ENCODE peak calls at places on chromosomes 6 and 20, in five cellular contexts. F is adrenal gland, P is fibroblast of lung, B is cardiac muscle cell, G is tibial nerve. M is an unnamed sample. For H3K4me1 and H3K27me3, the result is how much of the 10 kb centered on the place peaks cover.

GRCh38 chr6:158642805-158643489 is 1.6 kb downstream of the DYNLT1 start:
- DNase-seq in G (no peak), P (no peak), F (no peak), B (no peak), M (no peak)

GRCh38 chr6:17585766-17586502 is 14.2 kb upstream of the FAM8A1 start:
- DNase-seq in P (no peak), B (no peak), F (no peak), G (no peak), M (no peak)

GRCh38 chr6:46025573-46025972 is 9.9 kb upstream of the CLIC5 start:
- DNase-seq in P (no peak), F (no peak), G (no peak), B (no peak), M (no peak)

GRCh38 chr6:7671076-7671475 is 54.8 kb upstream of the BMP6 start:
- DNase-seq in P (peak), G (no peak), F (no peak), B (no peak), M (no peak)

GRCh38 chr6:99933129-99933528 is 60.9 kb downstream of the MCHR2 start:
- DNase-seq in F (no peak), B (no peak), G (no peak), P (peak), M (no peak)

GRCh38 chr6:30556714-30556963 is 350 bp upstream of the GNL1 start:
- DNase-seq in B (peak), G (peak), F (peak), P (no peak), M (peak)

GRCh38 chr6:72580281-72580940 is 41.5 kb upstream of the KCNQ5 start:
- DNase-seq in P (peak), B (peak), F (no peak), G (no peak), M (no peak)

GRCh38 chr6:61751986-61752385 is 534.0 kb downstream of the KHDRBS2 start:
- DNase-seq in B (no peak), P (no peak), F (no peak), G (no peak), M (no peak)

GRCh38 chr6:3259491-3259958 is 778 bp downstream of the PSMG4 start:
- DNase-seq in G (no peak), P (no peak), F (peak), B (peak), M (peak)

GRCh38 chr6:75800708-75801505 is 51.9 kb downstream of the MYO6 start:
- DNase-seq in B (no peak), G (no peak), P (no peak), F (no peak), M (no peak)

GRCh38 chr20:58538752-58539151 is 23.6 kb upstream of the APCDD1L start:
- DNase-seq in G (no peak), P (no peak), B (no peak), F (no peak), M (no peak)

GRCh38 chr6:68761985-68762384 is 126.9 kb downstream of the ADGRB3 start:
- DNase-seq in G (no peak), B (no peak), F (no peak), P (no peak), M (no peak)

GRCh38 chr20:31440012-31440659 is at the start of gene DEFB123:
- DNase-seq in G (no peak), B (no peak), P (no peak), F (no peak), M (no peak)

GRCh38 chr6:55174211-55175013 is at the start of gene HCRTR2:
- DNase-seq in G (no peak), P (peak), B (peak), F (no peak), M (no peak)

GRCh38 chr20:25057234-25058050 is 497 bp downstream of the ACSS1 start:
- DNase-seq in B (peak), F (peak), P (peak), G (no peak), M (peak)

GRCh38 chr20:25058797-25059486 is 1.0 kb upstream of the ACSS1 start:
- DNase-seq in B (no peak), F (peak), G (no peak), P (no peak), M (peak)

GRCh38 chr20:25059487-25059820 is 1.5 kb upstream of the ACSS1 start:
- DNase-seq in P (no peak), G (no peak), B (no peak), F (no peak), M (no peak)

GRCh38 chr20:25056601-25057233 is 1.2 kb downstream of the ACSS1 start:
- DNase-seq in F (no peak), P (no peak), B (no peak), G (no peak), M (peak)

DNA sequence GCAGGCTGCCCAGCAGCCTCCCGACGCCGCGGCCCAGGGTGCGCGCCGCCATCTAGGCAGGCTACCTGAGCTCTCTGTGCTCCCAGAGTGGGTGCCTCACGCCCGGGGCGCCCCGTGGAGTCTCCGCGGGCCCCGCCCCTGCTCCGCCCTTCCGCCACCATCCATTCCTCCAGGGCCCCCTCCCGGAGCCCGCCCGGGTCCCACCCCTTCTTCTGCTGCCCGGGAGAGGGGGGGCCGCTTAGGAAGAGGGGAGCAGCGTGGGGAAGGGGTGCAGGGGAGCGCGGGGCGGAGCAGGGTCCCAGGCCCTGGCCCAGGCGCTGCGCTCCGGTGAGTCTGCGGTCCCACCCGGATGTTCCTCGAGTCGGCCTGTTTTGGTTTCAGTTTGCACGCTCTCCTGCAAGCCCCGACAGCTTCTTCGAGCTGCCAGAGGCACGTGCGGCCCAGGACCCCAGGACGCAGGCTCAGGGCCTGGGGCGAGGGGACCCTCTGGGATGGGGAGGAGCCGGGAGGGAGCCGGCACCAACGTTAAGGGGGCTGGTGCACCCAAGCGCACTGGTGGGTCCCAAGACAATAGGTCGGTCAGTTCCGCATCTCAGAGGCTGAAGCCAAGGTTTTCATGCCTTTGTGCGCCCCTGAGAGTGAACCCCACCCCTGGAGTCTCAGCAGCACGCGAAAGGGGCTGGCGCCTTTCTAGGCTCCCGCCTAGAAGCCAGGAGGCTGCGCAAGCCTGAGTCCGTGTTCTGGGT is at the start of gene ACSS1:
- DNase-seq in P (peak), B (no peak), G (no peak), F (peak), M (peak)
- H3K4me1 ChIP-seq in P (under half), B (under half), G (under half), F (under half), M (half or more)

GRCh38 chr6:157380458-157380778 is 572 bp upstream of the ZDHHC14 start:
- DNase-seq in F (no peak), B (no peak), G (no peak), P (no peak), M (peak)
- H3K27ac ChIP-seq in F (peak), B (peak), G (peak), P (peak), M (peak)

DNA sequence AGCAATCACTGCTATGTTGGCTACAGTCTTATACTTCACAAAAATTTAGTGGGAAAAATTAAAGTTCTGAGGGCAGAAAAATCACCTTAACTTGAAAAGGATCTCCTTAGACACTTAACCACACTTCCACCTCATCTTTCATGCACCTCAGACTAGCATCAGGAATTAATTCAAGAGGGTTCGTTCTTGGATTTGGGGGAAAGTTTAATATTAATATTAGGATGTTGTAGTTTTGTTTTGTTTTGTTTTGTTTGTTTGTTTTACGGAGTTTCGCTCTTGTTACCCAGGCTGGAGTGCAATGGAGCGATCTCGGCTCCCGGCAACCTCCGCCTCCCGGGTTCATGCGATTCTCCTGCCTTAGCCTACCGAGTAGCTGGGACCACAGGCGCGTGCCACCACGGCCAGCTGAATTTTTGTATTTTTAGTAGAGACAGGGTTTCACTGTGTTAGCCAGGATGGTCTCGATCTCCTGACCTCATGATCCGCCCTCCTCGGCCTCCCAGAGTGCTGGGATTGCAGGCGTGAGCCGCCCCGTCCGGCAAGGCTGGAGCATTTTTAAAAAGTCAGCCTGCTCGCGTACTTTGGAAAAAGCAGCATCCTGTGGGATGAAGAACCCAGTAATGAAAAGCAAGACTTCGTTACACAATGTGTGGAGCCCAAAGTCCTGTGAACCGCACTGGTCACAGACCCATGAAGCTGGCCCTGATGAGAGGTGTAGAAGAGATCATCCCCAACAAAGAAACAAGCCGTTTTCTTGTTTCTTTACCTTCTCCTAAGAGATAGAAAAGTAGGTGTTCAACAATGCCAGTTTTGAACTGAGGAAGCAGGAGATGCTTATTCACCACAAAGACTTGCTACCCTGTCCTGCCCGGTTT is 194.9 kb downstream of the GPX5 start:
- DNase-seq in G (no peak), F (no peak), B (no peak), P (no peak), M (no peak)
- H3K27me3 ChIP-seq in G (under half), F (under half), B (under half), P (under half), M (half or more)

DNA sequence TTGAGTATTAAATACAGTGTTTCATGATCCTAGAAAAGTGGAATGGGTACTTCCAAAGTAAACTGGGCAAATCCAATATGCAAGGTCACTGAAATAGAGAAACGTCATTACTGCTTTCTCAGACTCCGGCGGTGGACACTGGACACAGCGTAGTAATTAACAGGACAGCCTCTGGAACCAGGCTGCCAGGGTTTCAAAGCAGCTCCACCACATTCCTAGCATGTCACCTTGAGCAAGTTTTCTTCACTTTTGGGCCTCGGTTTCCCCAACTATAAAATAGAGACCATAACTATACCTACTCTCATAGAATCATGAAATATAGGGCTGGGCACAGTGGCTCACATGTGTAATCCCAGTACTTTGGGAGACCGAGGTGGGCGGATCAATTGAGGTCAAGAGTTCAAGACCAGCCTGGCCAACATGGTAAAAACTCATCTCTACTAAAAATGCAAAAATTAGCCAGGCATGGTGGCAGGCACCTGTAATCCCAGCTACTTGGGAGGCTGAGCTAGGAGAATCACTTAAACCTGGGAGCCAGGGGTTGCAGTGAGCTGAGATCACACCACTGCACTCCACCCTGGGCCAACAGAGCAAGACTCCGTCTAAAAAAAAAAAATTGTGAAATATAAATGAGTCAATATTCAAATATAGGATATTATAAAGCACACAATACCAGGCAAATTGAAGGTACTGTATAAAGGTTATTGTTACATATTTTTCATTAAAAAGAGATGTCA is 24.9 kb downstream of the ARHGAP18 start:
- DNase-seq in F (no peak), P (no peak), G (no peak), B (no peak), M (no peak)
- H3K4me1 ChIP-seq in F (under half), P (under half), G (under half), B (under half), M (under half)

DNA sequence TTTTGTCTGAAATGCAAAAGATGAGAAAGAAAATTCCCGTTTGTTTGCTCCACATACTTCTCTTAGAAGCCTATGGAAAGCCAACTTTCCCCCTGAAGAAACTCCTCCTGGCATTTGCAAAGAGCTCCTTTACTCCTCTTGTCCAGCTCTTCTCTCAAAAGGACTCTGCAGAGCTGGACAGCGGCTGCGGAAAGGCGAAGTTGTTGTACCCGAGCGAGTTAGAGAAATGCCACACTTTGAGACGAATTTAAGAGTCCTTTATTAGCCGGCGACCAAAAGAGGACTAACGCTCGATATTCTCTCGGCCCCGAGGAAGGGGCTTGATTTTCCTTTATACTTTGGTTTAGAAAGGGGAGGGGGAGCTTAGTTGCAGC is 157.8 kb downstream of the TRIM27 start:
- DNase-seq in G (no peak), F (no peak), P (no peak), B (peak), M (no peak)
- H3K27ac ChIP-seq in G (no peak), F (no peak), P (no peak), B (no peak), M (no peak)

M was measured in left ventricle myocardium inferior.